ENCODE peak calls at places on chromosome 21, in ten cellular contexts. W is GM13976; M is tibial nerve; O is upper lobe of right lung; I is activated naive CD4-positive, alpha-beta T cell treated with anti-CD3 and anti-CD28 coated beads for 36 hours; B is spleen; L is HCT116; S is activated T-cell treated with anti-CD3 and anti-CD28 coated beads, Interleukin-2, amount 50 U/mL, for 4 hours; Q is left lung; P is omental fat pad. G is an unnamed sample.

GRCh38 chr21:44496900-44497550 is 41.7 kb downstream of the LRRC3 start:
- DNase-seq in W (no peak), M (no peak), O (no peak), I (no peak), B (no peak), L (no peak), S (no peak), Q (no peak), P (no peak), G (no peak)

GRCh38 chr21:45869121-45870007 is 112.2 kb upstream of the COL6A1 start:
- DNase-seq in W (no peak), M (no peak), O (no peak), I (no peak), B (peak), L (no peak), S (no peak), Q (peak), P (no peak), G (no peak)

GRCh38 chr21:44929799-44930542 is 9.3 kb upstream of the ITGB2 start:
- DNase-seq in W (peak), M (no peak), O (peak), I (no peak), B (peak), L (no peak), S (no peak), Q (no peak), P (no peak), G (no peak)

GRCh38 chr21:32406405-32406804 is 6.1 kb upstream of the EVA1C start:
- DNase-seq in W (no peak), M (no peak), O (no peak), I (no peak), B (no peak), L (no peak), S (no peak), Q (no peak), P (no peak), G (no peak)

GRCh38 chr21:45148316-45149000 is 74.1 kb downstream of the ADARB1 start:
- DNase-seq in W (no peak), M (no peak), O (no peak), I (no peak), B (no peak), L (no peak), S (no peak), Q (no peak), P (no peak), G (no peak)

GRCh38 chr21:43306911-43307676 is 119.8 kb downstream of the SIK1 start:
- DNase-seq in W (peak), M (no peak), O (peak), I (no peak), B (peak), L (no peak), S (no peak), Q (peak), P (no peak), G (peak)

GRCh38 chr21:46033410-46034404 is 52.1 kb downstream of the COL6A1 start:
- DNase-seq in W (no peak), M (no peak), O (peak), I (no peak), B (no peak), L (no peak), S (no peak), Q (peak), P (no peak), G (no peak)

GRCh38 chr21:45552696-45553391 is 10.6 kb upstream of the SLC19A1 start:
- DNase-seq in W (no peak), M (no peak), O (peak), I (peak), B (peak), L (no peak), S (no peak), Q (no peak), P (no peak), G (no peak)

GRCh38 chr21:17414766-17415165 is 98.1 kb upstream of the CXADR start:
- DNase-seq in W (no peak), M (no peak), O (no peak), I (no peak), B (no peak), L (no peak), S (no peak), Q (no peak), P (no peak), G (no peak)

GRCh38 chr21:19031956-19032355 is 628.4 kb upstream of the TMPRSS15 start:
- DNase-seq in W (no peak), M (no peak), O (no peak), I (no peak), B (no peak), L (no peak), S (no peak), Q (no peak), P (no peak), G (no peak)

GRCh38 chr21:42301371-42302291 is 13.6 kb downstream of the TFF3 start:
- DNase-seq in W (no peak), M (no peak), O (no peak), I (no peak), B (peak), L (no peak), S (no peak), Q (peak), P (no peak), G (no peak)

GRCh38 chr21:45542242-45542666 is at the start of gene SLC19A1:
- DNase-seq in W (peak), M (no peak), O (peak), I (peak), B (peak), L (no peak), S (peak), Q (peak), P (peak), G (peak)

GRCh38 chr21:35159881-35160280 is 110.8 kb upstream of the RUNX1 start:
- DNase-seq in W (no peak), M (no peak), O (no peak), I (no peak), B (no peak), L (no peak), S (no peak), Q (no peak), P (no peak), G (no peak)

GRCh38 chr21:26267389-26267788 is 96.8 kb upstream of the APP start:
- DNase-seq in W (no peak), M (no peak), O (no peak), I (no peak), B (no peak), L (no peak), S (no peak), Q (no peak), P (no peak), G (no peak)

GRCh38 chr21:20004353-20004752 is 993.9 kb upstream of the NCAM2 start:
- DNase-seq in W (no peak), M (no peak), O (no peak), I (no peak), B (no peak), L (no peak), S (no peak), Q (no peak), P (no peak), G (no peak)

G was measured in stimulated activated CD4-positive, alpha-beta T cell treated with anti-CD3 and anti-CD28 coated beads, Interleukin-15, amount 100 ng/mL, for 24 hours.